ENCODE peak calls at places on chromosomes 1 and 21, in six cellular contexts. A, S, W, H, Y and K are unnamed samples. For H3K4me1, the result is how much of the 10 kb centered on the place peaks cover.

GRCh38 chr1:4101434-4102150 is 201.5 kb upstream of the C1orf174 start:
- DNase-seq in A (no peak), S (no peak), W (no peak), H (no peak), Y (no peak), K (no peak)

GRCh38 chr1:167627865-167628641 is 2.0 kb upstream of the RCSD1 start:
- DNase-seq in A (no peak), S (no peak), W (no peak), H (no peak), Y (no peak), K (no peak)

GRCh38 chr1:196403803-196404690 is 204.2 kb downstream of the KCNT2 start:
- DNase-seq in A (no peak), S (no peak), W (no peak), H (no peak), Y (peak), K (no peak)

GRCh38 chr1:224175615-224176014 is 7.4 kb upstream of the DEGS1 start:
- DNase-seq in A (peak), S (no peak), W (no peak), H (peak), Y (peak), K (no peak)

GRCh38 chr1:12244078-12244477 is 14.2 kb downstream of the VPS13D start:
- DNase-seq in A (no peak), S (no peak), W (peak), H (no peak), Y (no peak), K (no peak)

GRCh38 chr1:162756523-162756922 is 34.0 kb upstream of the HSD17B7 start:
- DNase-seq in A (peak), S (no peak), W (no peak), H (no peak), Y (no peak), K (no peak)

GRCh38 chr1:86317926-86318325 is 78.2 kb downstream of the ODF2L start:
- DNase-seq in A (no peak), S (no peak), W (no peak), H (no peak), Y (no peak), K (no peak)

GRCh38 chr1:78440381-78440793 is 50.4 kb upstream of the PTGFR start:
- DNase-seq in A (peak), S (no peak), W (no peak), H (no peak), Y (no peak), K (no peak)

GRCh38 chr1:112285311-112285710 is 110.7 kb upstream of the CTTNBP2NL start:
- DNase-seq in A (no peak), S (no peak), W (peak), H (no peak), Y (no peak), K (no peak)

GRCh38 chr21:26445440-26445839 is 127.6 kb downstream of the CYYR1 start:
- DNase-seq in A (peak), S (no peak), W (peak), H (no peak), Y (no peak), K (no peak)

GRCh38 chr1:232764458-232765231 is 40.6 kb upstream of the MAP10 start:
- DNase-seq in A (no peak), S (no peak), W (no peak), H (no peak), Y (no peak), K (no peak)

GRCh38 chr1:48697066-48697707 is 79.5 kb downstream of the BEND5 start:
- DNase-seq in A (peak), S (no peak), W (peak), H (peak), Y (peak), K (peak)

GRCh38 chr1:18618546-18619466 is 11.8 kb upstream of the PAX7 start:
- DNase-seq in A (no peak), S (no peak), W (no peak), H (no peak), Y (no peak), K (no peak)

GRCh38 chr1:145999321-146000024 is 3.1 kb upstream of the TXNIP start:
- DNase-seq in A (no peak), S (no peak), W (no peak), H (no peak), Y (no peak), K (no peak)

GRCh38 chr1:54571326-54571725 is 23.3 kb downstream of the ACOT11 start:
- DNase-seq in A (no peak), S (no peak), W (no peak), H (no peak), Y (no peak), K (no peak)

GRCh38 chr1:65393345-65393744 is 27.1 kb upstream of the LEPR start:
- DNase-seq in A (peak), S (no peak), W (peak), H (no peak), Y (no peak), K (no peak)

GRCh38 chr1:157240495-157241184 is 102.4 kb upstream of the ETV3 start:
- DNase-seq in A (no peak), S (no peak), W (no peak), H (no peak), Y (no peak), K (no peak)

GRCh38 chr1:225470691-225471452 is 43.0 kb upstream of the LBR start:
- DNase-seq in A (no peak), S (no peak), W (no peak), H (peak), Y (no peak), K (no peak)

DNA sequence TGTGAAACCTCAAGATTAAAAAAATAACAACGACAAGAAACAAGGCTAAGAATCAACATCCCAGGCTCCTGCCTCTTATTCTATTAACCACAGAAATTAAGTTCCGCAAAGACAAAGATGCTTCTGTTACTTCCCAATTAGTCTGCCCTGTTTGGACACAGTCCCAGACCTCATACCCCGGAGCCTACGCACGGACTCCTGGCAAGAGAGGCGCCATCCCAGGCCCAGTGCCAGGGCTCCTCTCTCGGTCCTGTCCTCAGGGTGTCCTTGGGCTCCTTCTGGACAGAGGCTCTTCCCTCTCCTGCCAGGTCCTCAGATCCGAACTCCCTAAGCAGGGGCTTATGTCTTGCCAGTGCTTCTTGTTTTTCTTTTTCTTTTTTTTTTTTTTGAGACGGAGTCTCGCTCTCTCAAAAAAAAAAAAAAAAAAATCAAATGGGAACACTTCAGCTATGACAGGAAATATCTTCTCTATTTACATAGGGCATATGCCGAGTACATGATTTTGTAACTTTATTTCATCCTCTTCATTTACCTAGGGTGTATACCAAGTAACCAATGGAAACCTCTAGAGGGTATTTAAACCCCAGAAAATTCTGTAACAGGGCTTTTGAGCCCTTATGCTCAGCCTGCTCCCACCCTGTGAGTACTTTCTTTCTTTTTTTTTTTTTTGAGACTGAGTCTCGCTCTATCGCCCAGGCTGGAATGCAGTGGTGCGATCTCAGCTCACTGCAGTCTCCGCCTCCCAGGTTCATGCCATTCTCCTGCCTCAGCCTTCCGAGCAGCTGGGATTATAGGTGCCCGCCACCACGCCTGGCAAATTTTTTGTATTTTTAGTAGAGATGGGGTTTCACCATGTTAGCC is 11.7 kb upstream of the ENO1 start:
- DNase-seq in A (peak), S (no peak), W (peak), H (no peak), Y (no peak), K (no peak)
- H3K4me1 ChIP-seq in A (under half), S (under half), W (under half), H (under half), Y (under half), K (under half)

DNA sequence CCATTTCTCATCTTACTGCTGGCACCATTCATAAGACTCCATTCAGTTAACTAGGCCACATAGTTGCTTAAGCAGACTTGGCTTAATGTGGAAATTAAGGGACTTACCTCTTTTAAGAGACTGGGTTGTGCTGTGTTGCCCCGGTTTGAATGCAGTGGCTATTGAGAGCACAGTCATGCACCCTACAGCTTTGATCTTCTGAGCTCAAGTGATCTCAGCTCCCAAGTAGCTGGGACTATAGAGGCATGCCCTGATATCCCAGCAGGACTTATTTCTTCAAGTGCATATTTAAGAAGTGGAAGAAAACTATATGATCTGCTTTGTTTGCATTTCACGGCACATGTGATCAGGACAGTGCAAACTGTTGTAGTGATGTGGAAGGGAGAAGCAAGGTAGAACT is 181.2 kb downstream of the RASAL2 start:
- DNase-seq in A (peak), S (no peak), W (peak), H (no peak), Y (peak), K (no peak)
- H2AK5ac ChIP-seq in A (peak), S (no peak), W (no peak), H (no peak), Y (no peak), K (no peak)

GRCh38 chr1:230696722-230697432 is 17.0 kb downstream of the AGT start:
- DNase-seq in A (peak), S (no peak), W (no peak), H (no peak), Y (no peak), K (no peak)
- H2AFZ ChIP-seq in A (no peak), S (no peak), W (no peak), H (no peak), Y (no peak), K (no peak)

DNA sequence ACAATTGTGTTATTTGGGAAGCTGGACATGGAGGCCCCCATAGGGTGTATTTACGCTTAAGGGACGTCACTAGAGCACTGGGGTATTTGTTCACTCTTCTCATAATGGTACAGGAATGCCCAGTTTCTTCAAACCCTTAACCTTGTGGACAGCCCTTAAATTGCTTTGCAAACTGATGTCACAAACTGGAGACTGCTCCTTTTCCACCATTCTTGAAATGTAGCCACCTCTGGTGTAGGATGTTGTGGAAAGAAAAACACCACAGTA is 993 bp downstream of the UBAP2L start:
- DNase-seq in A (peak), S (no peak), W (peak), H (no peak), Y (no peak), K (no peak)
- H3K4me1 ChIP-seq in A (under half), S (under half), W (under half), H (under half), Y (under half), K (under half)

GRCh38 chr1:5119496-5120234 is 465.3 kb downstream of the AJAP1 start:
- DNase-seq in A (no peak), S (peak), W (no peak), H (peak), Y (no peak), K (no peak)

GRCh38 chr1:5125208-5125607 is 470.8 kb downstream of the AJAP1 start:
- DNase-seq in A (no peak), S (no peak), W (no peak), H (no peak), Y (no peak), K (no peak)

GRCh38 chr1:5120559-5120958 is 466.1 kb downstream of the AJAP1 start:
- DNase-seq in A (no peak), S (no peak), W (no peak), H (no peak), Y (no peak), K (no peak)
- H2AK5ac ChIP-seq in A (no peak), S (peak), W (no peak), H (no peak), Y (no peak), K (no peak)

GRCh38 chr1:206554833-206555472 is 47.6 kb downstream of the RASSF5 start:
- DNase-seq in A (no peak), S (no peak), W (no peak), H (no peak), Y (no peak), K (no peak)
- H2AFZ ChIP-seq in A (no peak), S (no peak), W (no peak), H (no peak), Y (no peak), K (no peak)

DNA sequence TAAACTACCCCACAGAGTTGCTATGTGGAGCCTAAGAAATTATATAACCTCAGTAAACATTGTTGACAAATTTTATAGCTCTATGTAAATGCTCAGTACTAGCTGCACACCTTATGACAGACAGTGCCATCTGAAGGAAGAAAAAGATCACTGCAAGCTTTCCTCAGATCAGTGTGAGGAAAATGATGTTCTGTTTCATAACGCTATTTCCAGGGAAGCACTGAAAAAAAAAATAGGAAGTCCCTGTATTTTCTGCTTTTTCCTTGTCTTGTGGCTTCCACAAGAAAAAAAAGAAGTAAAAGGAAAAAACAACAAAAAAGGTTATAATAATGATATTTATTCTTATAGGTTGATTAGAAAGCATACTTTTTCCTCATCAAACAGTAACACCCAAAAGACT is 23.2 kb downstream of the LYST start:
- DNase-seq in A (peak), S (no peak), W (peak), H (no peak), Y (no peak), K (no peak)
- H3K4me1 ChIP-seq in A (under half), S (under half), W (under half), H (under half), Y (under half), K (under half)